ENCODE peak calls at places on chromosomes 7 and 10, in six cellular contexts. O is SK-N-SH, X is Ammon's horn, H is nucleus accumbens, M is upper lobe of left lung, I is transverse colon. D is an unnamed sample.

GRCh38 chr7:35420657-35421056 is 166.8 kb upstream of the TBX20 start:
- DNase-seq in X (no peak), O (no peak), I (no peak), M (no peak), H (no peak), D (no peak)

GRCh38 chr10:82438277-82438676 is 563.3 kb downstream of the NRG3 start:
- DNase-seq in I (no peak), X (no peak), H (no peak), M (no peak), O (no peak), D (no peak)

GRCh38 chr7:40138973-40139372 is 4.2 kb downstream of the SUGCT start:
- DNase-seq in I (no peak), O (no peak), M (no peak), H (no peak), X (no peak), D (no peak)

GRCh38 chr10:24842856-24843255 is 109.5 kb downstream of the PRTFDC1 start:
- DNase-seq in X (no peak), M (no peak), I (no peak), O (no peak), H (no peak), D (no peak)

GRCh38 chr7:71286924-71287323 is 155.0 kb downstream of the GALNT17 start:
- DNase-seq in M (no peak), H (no peak), O (no peak), I (no peak), X (no peak), D (no peak)

GRCh38 chr7:69430502-69431145 is 167.7 kb upstream of the AUTS2 start:
- DNase-seq in I (peak; percentile 11), M (no peak), X (peak; percentile 14), H (no peak), O (no peak), D (no peak)

GRCh38 chr7:45176886-45177731 is 19.5 kb downstream of the RAMP3 start:
- DNase-seq in H (no peak), X (no peak), O (no peak), M (no peak), I (no peak), D (no peak)

GRCh38 chr7:137878333-137878961 is 31.7 kb upstream of the DGKI start:
- DNase-seq in M (peak; percentile 28), I (peak; percentile 55), X (peak; percentile 58), H (no peak), O (no peak), D (no peak)

GRCh38 chr10:96416643-96417042 is 57.8 kb upstream of the OPALIN start:
- DNase-seq in O (no peak), I (peak; percentile 36), M (no peak), X (peak; percentile 69), H (no peak), D (no peak)

GRCh38 chr7:43303740-43304241 is 191.3 kb downstream of the HECW1 start:
- DNase-seq in M (no peak), I (no peak), X (peak; percentile 28), O (no peak), H (no peak), D (no peak)

GRCh38 chr7:143884978-143885559 is 16.9 kb downstream of the TCAF1 start:
- DNase-seq in I (no peak), M (no peak), O (peak; percentile 97), X (peak; percentile 93), H (peak; percentile 70), D (no peak)

GRCh38 chr7:99525713-99526440 is 21.4 kb downstream of the ZKSCAN5 start:
- DNase-seq in M (no peak), H (no peak), O (no peak), X (no peak), I (peak; percentile 17), D (no peak)

GRCh38 chr7:26620352-26620751 is 244.0 kb downstream of the SKAP2 start:
- DNase-seq in M (no peak), O (no peak), X (no peak), I (no peak), H (no peak), D (no peak)

GRCh38 chr7:129530881-129531391 is 28.6 kb downstream of the SMKR1 start:
- DNase-seq in M (no peak), O (no peak), I (no peak), X (no peak), H (no peak), D (no peak)

GRCh38 chr7:18754766-18755165 is 259.2 kb downstream of the HDAC9 start:
- DNase-seq in X (no peak), H (no peak), O (no peak), M (no peak), I (no peak), D (no peak)

GRCh38 chr10:27285093-27285492 is 44.5 kb upstream of the ACBD5 start:
- DNase-seq in H (no peak), X (peak; percentile 8), M (no peak), O (no peak), I (no peak), D (no peak)

GRCh38 chr7:424301-424935 is 95.2 kb downstream of the PDGFA start:
- DNase-seq in H (no peak), O (no peak), X (no peak), I (no peak), M (no peak), D (peak; percentile 12)

GRCh38 chr10:125014984-125015944 is 73.3 kb downstream of the ZRANB1 start:
- DNase-seq in M (no peak), H (no peak), X (no peak), I (no peak), O (peak; percentile 88), D (no peak)

GRCh38 chr10:131080571-131080970 is 230.9 kb downstream of the TCERG1L start:
- DNase-seq in I (no peak), X (no peak), H (no peak), M (no peak), O (no peak), D (no peak)

GRCh38 chr10:63697956-63698814 is 177.0 kb downstream of the REEP3 start:
- DNase-seq in I (no peak), M (no peak), H (no peak), O (no peak), X (no peak), D (no peak)

GRCh38 chr7:7428806-7429205 is 106.9 kb downstream of the COL28A1 start:
- DNase-seq in O (no peak), H (no peak), M (no peak), X (no peak), I (no peak), D (no peak)

GRCh38 chr7:113548137-113548536 is 370.7 kb downstream of the PPP1R3A start:
- DNase-seq in X (no peak), I (no peak), M (no peak), O (no peak), H (no peak), D (no peak)

GRCh38 chr10:101716891-101717659 is 22.1 kb upstream of the FBXW4 start:
- DNase-seq in I (no peak), O (no peak), X (no peak), M (no peak), H (no peak), D (no peak)

GRCh38 chr10:86024555-86025001 is 342.0 kb downstream of the GRID1 start:
- DNase-seq in H (no peak), O (peak; percentile 42), I (no peak), M (no peak), X (no peak), D (no peak)

GRCh38 chr10:31036209-31036608 is 4.5 kb upstream of the ZNF438 start:
- DNase-seq in H (no peak), I (no peak), O (no peak), X (no peak), M (no peak), D (no peak)

GRCh38 chr10:100670828-100671479 is 74.4 kb upstream of the PAX2 start:
- DNase-seq in O (peak; percentile 92), H (no peak), M (no peak), X (no peak), I (peak; percentile 27), D (no peak)

GRCh38 chr7:12320241-12320640 is 83.4 kb downstream of the VWDE start:
- DNase-seq in M (no peak), I (no peak), O (no peak), X (no peak), H (no peak), D (no peak)

GRCh38 chr7:86908948-86909347 is 150.5 kb downstream of the ELAPOR2 start:
- DNase-seq in I (no peak), H (no peak), O (no peak), X (no peak), M (no peak), D (no peak)

GRCh38 chr7:114309729-114310128 is 104.9 kb upstream of the FOXP2 start:
- DNase-seq in M (no peak), O (no peak), X (no peak), H (no peak), I (no peak), D (no peak)

GRCh38 chr7:47937065-47937687 is 11.1 kb downstream of the PKD1L1 start:
- DNase-seq in M (no peak), O (no peak), H (no peak), I (peak; percentile 44), X (no peak), D (peak; percentile 28)

GRCh38 chr10:90871279-90871760 is 454 bp upstream of the RPP30 start:
- DNase-seq in H (peak; percentile 7), I (peak; percentile 21), X (peak; percentile 85), O (peak; percentile 72), M (peak; percentile 27), D (peak; percentile 26)

GRCh38 chr10:119269737-119270136 is 62.4 kb downstream of the GRK5 start:
- DNase-seq in I (no peak), O (no peak), M (no peak), H (no peak), X (no peak), D (no peak)

GRCh38 chr10:62813453-62813852 is 2.7 kb downstream of the EGR2 start:
- DNase-seq in H (no peak), M (no peak), X (no peak), O (no peak), I (no peak), D (no peak)

GRCh38 chr7:129949292-129950133 is 3.2 kb downstream of the UBE2H start:
- DNase-seq in M (no peak), H (peak; percentile 12), X (peak; percentile 44), I (peak; percentile 32), O (peak; percentile 47), D (no peak)

GRCh38 chr10:122864901-122865300 is 14.5 kb downstream of the FAM24B start:
- DNase-seq in H (no peak), X (no peak), M (no peak), I (no peak), O (no peak), D (no peak)

GRCh38 chr7:111825046-111825445 is 262.8 kb upstream of the IMMP2L start:
- DNase-seq in X (no peak), O (no peak), I (no peak), H (no peak), M (no peak), D (no peak)